ENCODE peak calls at places on chromosomes 3 and 15, in ten cellular contexts. J, A, Q, T, F, B, G, D, N and O are unnamed samples.

GRCh38 chr15:62758126-62758951 is 284.2 kb upstream of the TPM1 start:
- DNase-seq in F (peak), T (peak), N (no peak), G (peak), A (peak), Q (no peak), B (no peak), J (no peak), D (no peak), O (no peak)

GRCh38 chr15:54789377-54789776 is 407.4 kb downstream of the RSL24D1 start:
- DNase-seq in F (no peak), G (no peak), B (no peak), D (no peak), Q (no peak), A (no peak), T (no peak), J (no peak), N (no peak), O (no peak)

GRCh38 chr3:136105044-136105443 is 91.1 kb downstream of the MSL2 start:
- DNase-seq in B (no peak), A (no peak), T (no peak), D (no peak), N (no peak), F (no peak), J (peak), G (no peak), Q (no peak), O (no peak)

GRCh38 chr3:184373422-184373821 is 4.6 kb downstream of the THPO start:
- DNase-seq in D (peak), G (peak), N (no peak), A (no peak), F (no peak), B (no peak), J (no peak), Q (no peak), T (no peak), O (no peak)

GRCh38 chr15:32718822-32719716 is 1.3 kb downstream of the GREM1 start:
- DNase-seq in J (no peak), B (no peak), D (no peak), G (peak), Q (no peak), T (no peak), N (no peak), A (peak), F (no peak), O (no peak)

GRCh38 chr15:42016971-42017370 is 3.9 kb downstream of the PLA2G4E start:
- DNase-seq in G (no peak), F (no peak), A (no peak), Q (no peak), B (no peak), D (no peak), N (no peak), T (no peak), J (no peak), O (no peak)

GRCh38 chr3:17629400-17629799 is 113.0 kb downstream of the TBC1D5 start:
- DNase-seq in G (peak), Q (no peak), A (no peak), T (no peak), D (no peak), N (no peak), F (peak), J (no peak), B (no peak), O (no peak)

GRCh38 chr3:56556908-56557814 is at the start of gene CCDC66:
- DNase-seq in N (peak), G (peak), B (peak), J (peak), Q (peak), F (peak), T (peak), A (peak), D (peak), O (peak)

GRCh38 chr15:62739082-62739481 is 303.5 kb upstream of the TPM1 start:
- DNase-seq in F (peak), B (no peak), Q (no peak), J (no peak), A (peak), T (no peak), D (no peak), N (no peak), G (peak), O (no peak)

GRCh38 chr15:101026686-101027272 is 107.6 kb downstream of the LRRK1 start:
- DNase-seq in F (no peak), D (peak), B (no peak), T (no peak), N (no peak), G (no peak), J (no peak), A (no peak), Q (no peak), O (no peak)

GRCh38 chr3:112010631-112011030 is 11.9 kb downstream of the TAGLN3 start:
- DNase-seq in F (peak), Q (no peak), B (no peak), J (no peak), G (no peak), D (peak), T (no peak), A (no peak), N (no peak), O (no peak)

GRCh38 chr15:77069521-77070121 is 1.3 kb downstream of the TSPAN3 start:
- DNase-seq in N (no peak), B (no peak), Q (no peak), T (no peak), F (no peak), A (no peak), J (peak), D (no peak), G (no peak), O (peak)

GRCh38 chr15:35813573-35813972 is 267.6 kb upstream of the DPH6 start:
- DNase-seq in B (no peak), F (no peak), Q (no peak), D (no peak), A (no peak), G (no peak), J (no peak), N (no peak), T (no peak), O (no peak)

GRCh38 chr3:43856351-43856750 is 165.6 kb downstream of the ABHD5 start:
- DNase-seq in D (no peak), A (no peak), G (no peak), B (no peak), N (no peak), Q (no peak), J (no peak), F (no peak), T (no peak), O (peak)

GRCh38 chr15:99925661-99926461 is 192.6 kb upstream of the LYSMD4 start:
- DNase-seq in T (peak), J (no peak), A (peak), N (peak), F (no peak), D (peak), B (peak), G (peak), Q (no peak), O (peak)